ENCODE peak calls at places on chromosomes 2 and 18, in five cellular contexts. Z is activated naive CD4-positive, alpha-beta T cell; A is C1 segment of cervical spinal cord; S is T-helper 2 cell; Y is activated CD4-positive, alpha-beta memory T cell treated with anti-CD3 and anti-CD28 coated beads, Interleukin-2, amount 10 ng/mL, durations not matched to agents 7 days and 5 days. E is an unnamed sample.

GRCh38 chr18:6521804-6522418 is 107.2 kb upstream of the L3MBTL4 start:
- DNase-seq in Z (no peak), A (no peak), S (peak; percentile 27), Y (peak; percentile 16), E (no peak)

GRCh38 chr2:46294185-46294836 is 2.9 kb upstream of the EPAS1 start:
- DNase-seq in Z (no peak), A (peak; percentile 3), S (peak; percentile 28), Y (peak; percentile 48), E (no peak)

GRCh38 chr2:102278720-102279390 is 32.5 kb upstream of the IL1RL1 start:
- DNase-seq in Z (no peak), A (no peak), S (no peak), Y (no peak), E (no peak)

GRCh38 chr2:240412975-240413812 is 22.3 kb upstream of the GPC1 start:
- DNase-seq in Z (no peak), A (no peak), S (no peak), Y (no peak), E (peak; percentile 58)

GRCh38 chr18:12432196-12432595 is 24.5 kb downstream of the PRELID3A start:
- DNase-seq in Z (no peak), A (no peak), S (no peak), Y (no peak), E (no peak)

GRCh38 chr2:111954602-111955332 is 56.4 kb downstream of the MERTK start:
- DNase-seq in Z (no peak), A (no peak), S (no peak), Y (no peak), E (no peak)

GRCh38 chr2:240250985-240251847 is 110.8 kb upstream of the OTOS start:
- DNase-seq in Z (no peak), A (peak; percentile 87), S (no peak), Y (peak; percentile 17), E (peak; percentile 94)

GRCh38 chr2:24885221-24886113 is 34.6 kb downstream of the ADCY3 start:
- DNase-seq in Z (no peak), A (no peak), S (no peak), Y (no peak), E (no peak)

GRCh38 chr2:160209457-160209856 is 9.4 kb upstream of the ITGB6 start:
- DNase-seq in Z (no peak), A (no peak), S (no peak), Y (no peak), E (no peak)

GRCh38 chr2:86037795-86038192 is 67.9 kb downstream of the POLR1A start:
- DNase-seq in Z (no peak), A (no peak), S (peak; percentile 57), Y (peak; percentile 42), E (no peak)

GRCh38 chr18:13494879-13495465 is 231.4 kb downstream of the FAM210A start:
- DNase-seq in Z (no peak), A (no peak), S (no peak), Y (no peak), E (no peak)

GRCh38 chr2:202494856-202495604 is 118.9 kb downstream of the BMPR2 start:
- DNase-seq in Z (no peak), A (no peak), S (no peak), Y (no peak), E (no peak)

GRCh38 chr2:28670882-28671281 is 80.7 kb upstream of the PPP1CB start:
- DNase-seq in Z (no peak), A (no peak), S (no peak), Y (no peak), E (no peak)

GRCh38 chr2:240655931-240656886 is 26.5 kb downstream of the AQP12B start:
- DNase-seq in Z (no peak), A (no peak), S (peak; percentile 40), Y (peak; percentile 38), E (no peak)

GRCh38 chr2:233973786-233974185 is 56.6 kb downstream of the TRPM8 start:
- DNase-seq in Z (no peak), A (no peak), S (no peak), Y (no peak), E (no peak)

GRCh38 chr18:40371673-40372072 is 1583.4 kb upstream of the PIK3C3 start:
- DNase-seq in Z (no peak), A (no peak), S (no peak), Y (no peak), E (no peak)